ENCODE peak calls at places on chromosomes 7 and 10, in seven cellular contexts. One of them, this sample, is unnamed.
A peak's percentile ranks its signal among the peaks of the same experiment; 100 is the strongest.

GRCh38 chr7:21107101-21107500 is 320.4 kb upstream of the SP8 start:
- DNase-seq in heart left ventricle: no peak
- DNase-seq in tibial nerve: no peak
- DNase-seq in Peyer's patch: no peak
- DNase-seq in K562: no peak
- DNase-seq in adrenal gland: no peak
- DNase-seq in uterus: no peak
- DNase-seq in this sample: no peak

GRCh38 chr10:99872367-99873162 is 90.1 kb downstream of the ABCC2 start:
- DNase-seq in uterus: no peak
- DNase-seq in tibial nerve: no peak
- DNase-seq in adrenal gland: no peak
- DNase-seq in K562: no peak
- DNase-seq in heart left ventricle: no peak
- DNase-seq in Peyer's patch: no peak
- DNase-seq in this sample: no peak

GRCh38 chr7:156907656-156908055 is 14.7 kb upstream of the LMBR1 start:
- DNase-seq in K562: no peak
- DNase-seq in heart left ventricle: no peak
- DNase-seq in Peyer's patch: no peak
- DNase-seq in uterus: no peak
- DNase-seq in adrenal gland: no peak
- DNase-seq in tibial nerve: no peak
- DNase-seq in this sample: no peak

GRCh38 chr7:108716783-108717182 is 147.1 kb downstream of the DNAJB9 start:
- DNase-seq in uterus: no peak
- DNase-seq in tibial nerve: no peak
- DNase-seq in K562: no peak
- DNase-seq in adrenal gland: no peak
- DNase-seq in Peyer's patch: no peak
- DNase-seq in heart left ventricle: no peak
- DNase-seq in this sample: no peak

GRCh38 chr7:128153436-128153835 is 87.6 kb upstream of the LEP start:
- DNase-seq in Peyer's patch: no peak
- DNase-seq in uterus: no peak
- DNase-seq in K562: no peak
- DNase-seq in tibial nerve: no peak
- DNase-seq in adrenal gland: no peak
- DNase-seq in heart left ventricle: no peak
- DNase-seq in this sample: no peak

GRCh38 chr7:142391191-142391992 is 133.5 kb upstream of the PRSS58 start:
- DNase-seq in heart left ventricle: no peak
- DNase-seq in adrenal gland: no peak
- DNase-seq in uterus: no peak
- DNase-seq in Peyer's patch: no peak
- DNase-seq in K562: peak; percentile 50
- DNase-seq in tibial nerve: no peak
- DNase-seq in this sample: peak; percentile 39

GRCh38 chr10:77526861-77527617 is 110.6 kb downstream of the KCNMA1 start:
- DNase-seq in heart left ventricle: no peak
- DNase-seq in adrenal gland: no peak
- DNase-seq in K562: no peak
- DNase-seq in tibial nerve: no peak
- DNase-seq in Peyer's patch: no peak
- DNase-seq in uterus: no peak
- DNase-seq in this sample: no peak

GRCh38 chr7:33248663-33249062 is 119.3 kb downstream of the BBS9 start:
- DNase-seq in uterus: no peak
- DNase-seq in Peyer's patch: no peak
- DNase-seq in K562: no peak
- DNase-seq in adrenal gland: no peak
- DNase-seq in heart left ventricle: no peak
- DNase-seq in tibial nerve: no peak
- DNase-seq in this sample: no peak

GRCh38 chr10:126501828-126502227 is 113.6 kb upstream of the ADAM12 start:
- DNase-seq in heart left ventricle: no peak
- DNase-seq in uterus: no peak
- DNase-seq in Peyer's patch: no peak
- DNase-seq in K562: no peak
- DNase-seq in tibial nerve: no peak
- DNase-seq in adrenal gland: no peak
- DNase-seq in this sample: no peak

GRCh38 chr7:102832694-102833093 is 80.1 kb upstream of the LRRC17 start:
- DNase-seq in K562: no peak
- DNase-seq in uterus: no peak
- DNase-seq in tibial nerve: no peak
- DNase-seq in Peyer's patch: no peak
- DNase-seq in adrenal gland: no peak
- DNase-seq in heart left ventricle: no peak
- DNase-seq in this sample: no peak

GRCh38 chr7:92963599-92963998 is 127.2 kb upstream of the CDK6 start:
- DNase-seq in K562: no peak
- DNase-seq in adrenal gland: no peak
- DNase-seq in heart left ventricle: no peak
- DNase-seq in Peyer's patch: no peak
- DNase-seq in uterus: no peak
- DNase-seq in tibial nerve: no peak
- DNase-seq in this sample: no peak

GRCh38 chr10:107067843-107068242 is 96.7 kb downstream of the SORCS1 start:
- DNase-seq in heart left ventricle: no peak
- DNase-seq in tibial nerve: no peak
- DNase-seq in K562: no peak
- DNase-seq in Peyer's patch: no peak
- DNase-seq in uterus: no peak
- DNase-seq in adrenal gland: no peak
- DNase-seq in this sample: no peak

GRCh38 chr7:19284136-19284535 is 138.9 kb upstream of the FERD3L start:
- DNase-seq in uterus: no peak
- DNase-seq in adrenal gland: no peak
- DNase-seq in tibial nerve: no peak
- DNase-seq in K562: no peak
- DNase-seq in heart left ventricle: no peak
- DNase-seq in Peyer's patch: no peak
- DNase-seq in this sample: no peak

GRCh38 chr10:131571845-131572244 is 260.3 kb upstream of the TCERG1L start:
- DNase-seq in tibial nerve: no peak
- DNase-seq in heart left ventricle: no peak
- DNase-seq in adrenal gland: no peak
- DNase-seq in Peyer's patch: no peak
- DNase-seq in K562: no peak
- DNase-seq in uterus: no peak
- DNase-seq in this sample: no peak

GRCh38 chr10:77296534-77297369 is 340.9 kb downstream of the KCNMA1 start:
- DNase-seq in tibial nerve: no peak
- DNase-seq in uterus: no peak
- DNase-seq in heart left ventricle: no peak
- DNase-seq in Peyer's patch: no peak
- DNase-seq in adrenal gland: no peak
- DNase-seq in K562: no peak
- DNase-seq in this sample: no peak

GRCh38 chr10:34889004-34889869 is 74.1 kb upstream of the PARD3 start:
- DNase-seq in K562: no peak
- DNase-seq in Peyer's patch: no peak
- DNase-seq in uterus: no peak
- DNase-seq in adrenal gland: no peak
- DNase-seq in tibial nerve: no peak
- DNase-seq in heart left ventricle: no peak
- DNase-seq in this sample: no peak

DNA sequence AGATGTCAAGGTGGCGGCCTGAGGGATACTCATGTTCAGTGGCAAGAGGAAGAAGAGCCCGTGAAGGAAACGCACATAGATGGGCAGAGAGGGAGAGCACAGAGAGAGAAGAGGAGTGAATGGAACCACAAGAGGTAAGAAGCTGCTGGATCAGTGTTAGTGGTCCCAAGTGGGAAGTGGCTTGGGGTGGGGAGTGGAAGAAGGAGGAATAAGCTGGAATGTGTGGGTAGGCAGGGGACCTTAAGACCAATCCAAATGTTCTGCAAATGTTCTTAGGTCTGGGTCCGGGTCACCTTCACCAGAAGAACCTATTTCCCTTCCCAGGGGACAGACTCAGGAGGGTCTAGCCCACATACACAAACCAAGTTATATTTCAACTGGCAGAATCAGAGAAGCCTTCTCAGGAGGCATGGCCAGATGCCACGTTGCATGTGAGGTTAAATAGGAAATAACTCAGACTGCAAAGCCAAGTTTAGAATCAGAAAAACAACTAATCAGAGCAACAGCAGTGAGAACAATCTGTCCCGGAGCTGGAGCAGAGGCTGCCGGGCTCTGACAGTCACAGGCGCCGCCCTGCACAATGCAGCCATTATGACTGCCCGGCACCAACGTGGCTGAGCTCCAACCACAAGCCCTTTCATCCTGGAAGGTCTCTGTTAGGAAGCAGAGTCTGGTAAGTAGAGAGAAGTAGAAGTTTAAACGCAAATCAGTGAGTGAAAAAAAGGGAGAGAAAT is 78.6 kb upstream of the ARMC3 start:
- DNase-seq in uterus: peak; percentile 45
- DNase-seq in adrenal gland: peak; percentile 74
- DNase-seq in K562: no peak
- DNase-seq in heart left ventricle: peak; percentile 71
- DNase-seq in tibial nerve: peak; percentile 84
- DNase-seq in Peyer's patch: no peak
- DNase-seq in this sample: peak; percentile 90
- H3K27ac ChIP-seq in uterus: peak overlapping the region; percentile 68
- H3K27ac ChIP-seq in adrenal gland: no peak overlapping the region
- H3K27ac ChIP-seq in K562: no peak overlapping the region
- H3K27ac ChIP-seq in heart left ventricle: peak overlapping the region; percentile 78
- H3K27ac ChIP-seq in tibial nerve: peak overlapping the region; percentile 95
- H3K27ac ChIP-seq in Peyer's patch: peak overlapping the region; percentile 58
- H3K27ac ChIP-seq in this sample: peak overlapping the region; percentile 82

GRCh38 chr7:29881724-29882123 is 75.4 kb downstream of the WIPF3 start:
- DNase-seq in uterus: no peak
- DNase-seq in adrenal gland: no peak
- DNase-seq in heart left ventricle: no peak
- DNase-seq in tibial nerve: no peak
- DNase-seq in K562: no peak
- DNase-seq in Peyer's patch: no peak
- DNase-seq in this sample: peak; percentile 54

GRCh38 chr7:29877196-29877595 is 70.9 kb downstream of the WIPF3 start:
- DNase-seq in heart left ventricle: no peak
- DNase-seq in tibial nerve: no peak
- DNase-seq in adrenal gland: no peak
- DNase-seq in Peyer's patch: no peak
- DNase-seq in uterus: no peak
- DNase-seq in K562: no peak
- DNase-seq in this sample: no peak

GRCh38 chr7:29879609-29880008 is 73.3 kb downstream of the WIPF3 start:
- DNase-seq in heart left ventricle: no peak
- DNase-seq in uterus: peak; percentile 20
- DNase-seq in adrenal gland: no peak
- DNase-seq in Peyer's patch: no peak
- DNase-seq in K562: no peak
- DNase-seq in tibial nerve: no peak
- DNase-seq in this sample: peak; percentile 73

GRCh38 chr7:29875741-29876140 is 69.4 kb downstream of the WIPF3 start:
- DNase-seq in Peyer's patch: no peak
- DNase-seq in tibial nerve: no peak
- DNase-seq in K562: no peak
- DNase-seq in adrenal gland: no peak
- DNase-seq in uterus: no peak
- DNase-seq in heart left ventricle: no peak
- DNase-seq in this sample: no peak

GRCh38 chr7:29878081-29878688 is 71.9 kb downstream of the WIPF3 start:
- DNase-seq in adrenal gland: peak; percentile 26
- DNase-seq in K562: peak; percentile 30
- DNase-seq in uterus: no peak
- DNase-seq in tibial nerve: peak; percentile 81
- DNase-seq in heart left ventricle: no peak
- DNase-seq in Peyer's patch: no peak
- DNase-seq in this sample: peak; percentile 55
- TF ChIP-seq CTCF in adrenal gland: peak; percentile 53
- TF ChIP-seq CTCF in K562: peak; percentile 75
- TF ChIP-seq CTCF in uterus: peak; percentile 45
- TF ChIP-seq CTCF in tibial nerve: peak; percentile 56
- TF ChIP-seq CTCF in heart left ventricle: peak; percentile 14
- TF ChIP-seq CTCF in Peyer's patch: peak; percentile 52
- TF ChIP-seq CTCF in this sample: peak; percentile 15

GRCh38 chr10:30438016-30438850 is 4.2 kb downstream of the MAP3K8 start:
- DNase-seq in K562: no peak
- DNase-seq in uterus: no peak
- DNase-seq in heart left ventricle: no peak
- DNase-seq in Peyer's patch: no peak
- DNase-seq in adrenal gland: no peak
- DNase-seq in tibial nerve: no peak
- DNase-seq in this sample: no peak

GRCh38 chr10:30445716-30446115 is 11.7 kb downstream of the MAP3K8 start:
- DNase-seq in tibial nerve: no peak
- DNase-seq in adrenal gland: no peak
- DNase-seq in Peyer's patch: no peak
- DNase-seq in heart left ventricle: no peak
- DNase-seq in K562: no peak
- DNase-seq in uterus: no peak
- DNase-seq in this sample: no peak

GRCh38 chr10:30439931-30440330 is 5.9 kb downstream of the MAP3K8 start:
- DNase-seq in uterus: no peak
- DNase-seq in K562: no peak
- DNase-seq in tibial nerve: no peak
- DNase-seq in Peyer's patch: no peak
- DNase-seq in adrenal gland: no peak
- DNase-seq in heart left ventricle: no peak
- DNase-seq in this sample: no peak

GRCh38 chr10:30443049-30443448 is 9.1 kb downstream of the MAP3K8 start:
- DNase-seq in heart left ventricle: no peak
- DNase-seq in tibial nerve: no peak
- DNase-seq in adrenal gland: no peak
- DNase-seq in Peyer's patch: no peak
- DNase-seq in K562: no peak
- DNase-seq in uterus: no peak
- DNase-seq in this sample: no peak

DNA sequence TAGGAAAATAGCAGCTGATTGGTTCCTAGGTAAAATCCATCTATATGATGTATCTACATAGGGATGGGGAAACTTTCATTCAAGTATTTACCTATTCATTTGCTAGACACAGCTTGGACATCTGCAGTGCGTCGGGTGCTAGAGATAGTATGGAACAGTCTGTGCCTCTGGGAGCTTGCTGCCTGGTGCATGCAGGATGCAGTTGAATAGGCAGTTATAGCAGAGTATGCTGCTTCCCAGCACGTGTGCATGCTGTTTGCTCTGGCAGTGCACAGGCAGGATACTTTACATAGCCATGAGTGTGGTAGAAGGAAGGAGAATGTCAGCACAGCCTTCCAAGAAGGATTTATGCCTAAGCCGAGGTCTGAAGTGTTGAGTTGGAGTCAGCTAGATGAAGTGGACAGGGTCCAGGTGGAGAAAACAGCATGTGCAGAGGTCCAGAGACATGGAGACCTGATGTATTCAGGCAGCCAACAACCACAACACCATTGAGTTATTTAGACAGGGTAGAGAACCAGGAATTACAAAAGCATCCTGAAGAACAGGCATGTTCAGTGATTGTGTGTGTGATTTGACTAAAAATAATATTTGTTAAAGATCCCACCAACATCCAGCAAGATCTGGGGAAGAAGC is 8.1 kb downstream of the MAP3K8 start:
- DNase-seq in uterus: no peak
- DNase-seq in tibial nerve: no peak
- DNase-seq in adrenal gland: no peak
- DNase-seq in K562: no peak
- DNase-seq in Peyer's patch: no peak
- DNase-seq in heart left ventricle: no peak
- DNase-seq in this sample: no peak
- TF ChIP-seq POLR2A in uterus: no peak
- TF ChIP-seq POLR2A in tibial nerve: no peak
- TF ChIP-seq POLR2A in adrenal gland: no peak
- TF ChIP-seq POLR2A in K562: peak; percentile 21
- TF ChIP-seq POLR2A in Peyer's patch: no peak
- TF ChIP-seq POLR2A in heart left ventricle: no peak
- TF ChIP-seq POLR2A in this sample: no peak

GRCh38 chr7:122255454-122255853 is 49.1 kb downstream of the FEZF1 start:
- DNase-seq in adrenal gland: no peak
- DNase-seq in tibial nerve: no peak
- DNase-seq in heart left ventricle: no peak
- DNase-seq in uterus: no peak
- DNase-seq in Peyer's patch: no peak
- DNase-seq in K562: no peak
- DNase-seq in this sample: no peak
- H3K27ac ChIP-seq in adrenal gland: no peak overlapping the region
- H3K27ac ChIP-seq in tibial nerve: no peak overlapping the region
- H3K27ac ChIP-seq in heart left ventricle: no peak overlapping the region
- H3K27ac ChIP-seq in uterus: no peak overlapping the region
- H3K27ac ChIP-seq in Peyer's patch: no peak overlapping the region
- H3K27ac ChIP-seq in K562: no peak overlapping the region
- H3K27ac ChIP-seq in this sample: no peak overlapping the region

This sample was measured in testis.